ENCODE peak calls at places on chromosomes 5 and 9, in five cellular contexts. C, N, Q, E and G are unnamed samples.

GRCh38 chr5:78696637-78697036 is 48.1 kb upstream of the LHFPL2 start:
- DNase-seq in Q (no peak), N (no peak), E (no peak), C (no peak), G (no peak)

GRCh38 chr9:92245005-92245797 is 48.3 kb downstream of the IARS1 start:
- DNase-seq in C (no peak), Q (peak; percentile 87), N (no peak), E (no peak), G (no peak)

GRCh38 chr9:108543251-108543768 is 312.5 kb downstream of the ACTL7B start:
- DNase-seq in C (no peak), Q (peak; percentile 99), E (no peak), N (peak; percentile 58), G (no peak)

GRCh38 chr9:130663258-130664171 is 879 bp upstream of the PRDM12 start:
- DNase-seq in C (no peak), E (no peak), N (no peak), Q (no peak), G (no peak)

GRCh38 chr5:119402081-119402480 is 46.3 kb downstream of the TNFAIP8 start:
- DNase-seq in N (no peak), Q (no peak), C (no peak), E (no peak), G (no peak)

GRCh38 chr9:4828776-4829175 is 36.0 kb downstream of the RCL1 start:
- DNase-seq in Q (no peak), C (no peak), N (no peak), E (no peak), G (no peak)

GRCh38 chr5:5221731-5222130 is 81.6 kb downstream of the ADAMTS16 start:
- DNase-seq in N (no peak), C (no peak), E (no peak), Q (no peak), G (no peak)

GRCh38 chr5:121963409-121963808 is 1.6 kb downstream of the SRFBP1 start:
- DNase-seq in E (no peak), C (no peak), N (no peak), Q (no peak), G (no peak)

GRCh38 chr5:63233906-63234305 is 655.3 kb downstream of the LRRC70 start:
- DNase-seq in E (no peak), Q (no peak), N (no peak), C (no peak), G (no peak)

GRCh38 chr9:95726756-95727155 is 148.7 kb upstream of the ERCC6L2 start:
- DNase-seq in C (no peak), Q (peak; percentile 14), E (no peak), N (peak; percentile 63), G (no peak)

GRCh38 chr5:135100011-135100410 is 66.0 kb upstream of the PITX1 start:
- DNase-seq in Q (no peak), E (peak; percentile 5), N (no peak), C (no peak), G (no peak)

GRCh38 chr9:126501383-126502331 is 112.1 kb upstream of the LMX1B start:
- DNase-seq in N (no peak), C (no peak), E (no peak), Q (no peak), G (no peak)

GRCh38 chr9:37529111-37529510 is 43.4 kb downstream of the POLR1E start:
- DNase-seq in Q (peak; percentile 93), C (no peak), E (no peak), N (no peak), G (no peak)

GRCh38 chr5:139223481-139223880 is 25.3 kb upstream of the SIL1 start:
- DNase-seq in C (no peak), N (no peak), Q (no peak), E (no peak), G (no peak)

GRCh38 chr9:2059131-2059929 is 44.2 kb downstream of the SMARCA2 start:
- DNase-seq in Q (no peak), N (no peak), E (no peak), C (no peak), G (no peak)

GRCh38 chr9:107905313-107906027 is 415.9 kb upstream of the KLF4 start:
- DNase-seq in C (no peak), N (no peak), E (peak; percentile 49), Q (no peak), G (peak; percentile 17)

GRCh38 chr5:52708463-52708862 is 79.3 kb upstream of the ITGA1 start:
- DNase-seq in E (no peak), N (no peak), Q (no peak), C (no peak), G (no peak)

GRCh38 chr9:108323615-108324014 is 532.2 kb downstream of the ACTL7B start:
- DNase-seq in N (no peak), Q (peak; percentile 71), C (no peak), E (no peak), G (no peak)

GRCh38 chr5:52771343-52772039 is 16.2 kb upstream of the ITGA1 start:
- DNase-seq in Q (no peak), E (no peak), C (no peak), N (no peak), G (no peak)

GRCh38 chr5:106675674-106676073 is 995.1 kb downstream of the EFNA5 start:
- DNase-seq in N (no peak), Q (no peak), E (no peak), C (no peak), G (no peak)

GRCh38 chr9:124239249-124240073 is 18.3 kb upstream of the NEK6 start:
- DNase-seq in N (no peak), C (no peak), Q (no peak), E (peak; percentile 23), G (no peak)

GRCh38 chr9:96574931-96575351 is 44.7 kb downstream of the CDC14B start:
- DNase-seq in C (no peak), E (no peak), Q (no peak), N (no peak), G (no peak)

GRCh38 chr9:89923961-89924504 is 319.2 kb downstream of the GADD45G start:
- DNase-seq in E (no peak), N (peak; percentile 42), C (no peak), Q (no peak), G (no peak)
- TF ChIP-seq CTCF in E (no peak), N (peak; percentile 18), C (peak; percentile 37), Q (no peak), G (no peak)

GRCh38 chr9:134642385-134643181 is 980 bp downstream of the COL5A1 start:
- DNase-seq in N (peak; percentile 68), Q (peak; percentile 44), E (peak; percentile 77), C (peak; percentile 90), G (peak; percentile 62)
- H3K27ac ChIP-seq in N (peak overlapping the region; percentile 93), Q (no peak overlapping the region), E (peak overlapping the region; percentile 25), C (peak overlapping the region; percentile 98), G (peak overlapping the region; percentile 87)

GRCh38 chr9:22208846-22209585 is 199.9 kb upstream of the CDKN2B start:
- DNase-seq in C (no peak), N (no peak), E (no peak), Q (peak; percentile 74), G (no peak)

GRCh38 chr9:22206833-22207232 is 197.7 kb upstream of the CDKN2B start:
- DNase-seq in E (no peak), C (no peak), N (no peak), Q (no peak), G (no peak)

GRCh38 chr9:22211588-22212360 is 202.7 kb upstream of the CDKN2B start:
- DNase-seq in Q (peak; percentile 91), C (no peak), N (peak; percentile 46), E (no peak), G (no peak)

GRCh38 chr9:22210936-22211335 is 201.8 kb upstream of the CDKN2B start:
- DNase-seq in E (no peak), N (no peak), C (no peak), Q (no peak), G (no peak)

GRCh38 chr9:22210262-22210661 is 201.2 kb upstream of the CDKN2B start:
- DNase-seq in E (no peak), Q (peak; percentile 59), C (no peak), N (no peak), G (no peak)
- H3K9me3 ChIP-seq in E (no peaks in the 10 kb centered on the region), Q (no peaks in the 10 kb centered on the region), C (no peaks in the 10 kb centered on the region), N (no peaks in the 10 kb centered on the region), G (no peaks in the 10 kb centered on the region)

GRCh38 chr5:171420429-171421231 is 1.2 kb downstream of the FGF18 start:
- DNase-seq in Q (peak; percentile 17), N (peak; percentile 87), C (peak; percentile 79), E (peak; percentile 91), G (peak; percentile 91)

GRCh38 chr5:171418316-171418981 is 998 bp upstream of the FGF18 start:
- DNase-seq in N (peak; percentile 92), Q (peak; percentile 70), E (peak; percentile 89), C (peak; percentile 75), G (peak; percentile 85)

GRCh38 chr5:171419663-171420428 is 399 bp downstream of the FGF18 start:
- DNase-seq in N (peak; percentile 69), C (no peak), E (no peak), Q (no peak), G (peak; percentile 39)

GRCh38 chr5:171421331-171422262 is 2.1 kb downstream of the FGF18 start:
- DNase-seq in C (no peak), N (no peak), Q (no peak), E (no peak), G (no peak)

GRCh38 chr5:171418982-171419662 is at the start of gene FGF18:
- DNase-seq in C (no peak), E (peak; percentile 69), N (peak; percentile 76), Q (peak; percentile 56), G (peak; percentile 54)
- TF ChIP-seq CTCF in C (no peak), E (no peak), N (no peak), Q (no peak), G (peak; percentile 17)